ENCODE peak calls at places on chromosome 2, in ten cellular contexts. One of them, this sample, is unnamed.

GRCh38 chr2:152861349-152861942 is 143.0 kb downstream of the ARL6IP6 start:
- DNase-seq in CD8-positive, alpha-beta T cell: no peak
- DNase-seq in psoas muscle: no peak
- DNase-seq in retinal pigment epithelial cell: no peak
- DNase-seq in brain microvascular endothelial cell: peak
- DNase-seq in AG04450: no peak
- DNase-seq in uterus: no peak
- DNase-seq in AG04449: no peak
- DNase-seq in left ventricle myocardium inferior: no peak
- DNase-seq in mucosa of descending colon: no peak
- DNase-seq in this sample: peak

GRCh38 chr2:15668611-15669305 is 77.1 kb downstream of the DDX1 start:
- DNase-seq in CD8-positive, alpha-beta T cell: no peak
- DNase-seq in psoas muscle: no peak
- DNase-seq in retinal pigment epithelial cell: peak
- DNase-seq in brain microvascular endothelial cell: peak
- DNase-seq in AG04450: peak
- DNase-seq in uterus: no peak
- DNase-seq in AG04449: peak
- DNase-seq in left ventricle myocardium inferior: no peak
- DNase-seq in mucosa of descending colon: no peak
- DNase-seq in this sample: no peak

GRCh38 chr2:13770279-13770678 is 862.2 kb upstream of the LRATD1 start:
- DNase-seq in CD8-positive, alpha-beta T cell: no peak
- DNase-seq in psoas muscle: no peak
- DNase-seq in retinal pigment epithelial cell: no peak
- DNase-seq in brain microvascular endothelial cell: no peak
- DNase-seq in AG04450: no peak
- DNase-seq in uterus: no peak
- DNase-seq in AG04449: no peak
- DNase-seq in left ventricle myocardium inferior: no peak
- DNase-seq in mucosa of descending colon: no peak
- DNase-seq in this sample: peak

GRCh38 chr2:70080597-70081200 is 6.6 kb upstream of the PCBP1 start:
- DNase-seq in CD8-positive, alpha-beta T cell: no peak
- DNase-seq in psoas muscle: no peak
- DNase-seq in retinal pigment epithelial cell: no peak
- DNase-seq in brain microvascular endothelial cell: no peak
- DNase-seq in AG04450: no peak
- DNase-seq in uterus: no peak
- DNase-seq in AG04449: no peak
- DNase-seq in left ventricle myocardium inferior: no peak
- DNase-seq in mucosa of descending colon: no peak
- DNase-seq in this sample: no peak

GRCh38 chr2:70983506-70984227 is 5.2 kb downstream of the ANKRD53 start:
- DNase-seq in CD8-positive, alpha-beta T cell: no peak
- DNase-seq in psoas muscle: no peak
- DNase-seq in retinal pigment epithelial cell: no peak
- DNase-seq in brain microvascular endothelial cell: no peak
- DNase-seq in AG04450: no peak
- DNase-seq in uterus: peak
- DNase-seq in AG04449: no peak
- DNase-seq in left ventricle myocardium inferior: no peak
- DNase-seq in mucosa of descending colon: no peak
- DNase-seq in this sample: no peak

GRCh38 chr2:160306985-160307384 is 106.9 kb upstream of the ITGB6 start:
- DNase-seq in CD8-positive, alpha-beta T cell: no peak
- DNase-seq in psoas muscle: no peak
- DNase-seq in retinal pigment epithelial cell: peak
- DNase-seq in brain microvascular endothelial cell: no peak
- DNase-seq in AG04450: peak
- DNase-seq in uterus: peak
- DNase-seq in AG04449: peak
- DNase-seq in left ventricle myocardium inferior: no peak
- DNase-seq in mucosa of descending colon: no peak
- DNase-seq in this sample: no peak

GRCh38 chr2:200695178-200695930 is 109.5 kb downstream of the AOX1 start:
- DNase-seq in CD8-positive, alpha-beta T cell: no peak
- DNase-seq in psoas muscle: no peak
- DNase-seq in retinal pigment epithelial cell: no peak
- DNase-seq in brain microvascular endothelial cell: no peak
- DNase-seq in AG04450: no peak
- DNase-seq in uterus: no peak
- DNase-seq in AG04449: no peak
- DNase-seq in left ventricle myocardium inferior: peak
- DNase-seq in mucosa of descending colon: no peak
- DNase-seq in this sample: no peak

GRCh38 chr2:119826370-119826961 is 66.7 kb downstream of the PTPN4 start:
- DNase-seq in CD8-positive, alpha-beta T cell: peak
- DNase-seq in psoas muscle: no peak
- DNase-seq in retinal pigment epithelial cell: no peak
- DNase-seq in brain microvascular endothelial cell: peak
- DNase-seq in AG04450: no peak
- DNase-seq in uterus: no peak
- DNase-seq in AG04449: no peak
- DNase-seq in left ventricle myocardium inferior: no peak
- DNase-seq in mucosa of descending colon: no peak
- DNase-seq in this sample: peak

GRCh38 chr2:127504552-127505460 is 21.5 kb downstream of the IWS1 start:
- DNase-seq in CD8-positive, alpha-beta T cell: no peak
- DNase-seq in psoas muscle: no peak
- DNase-seq in retinal pigment epithelial cell: no peak
- DNase-seq in brain microvascular endothelial cell: peak
- DNase-seq in AG04450: no peak
- DNase-seq in uterus: no peak
- DNase-seq in AG04449: no peak
- DNase-seq in left ventricle myocardium inferior: no peak
- DNase-seq in mucosa of descending colon: no peak
- DNase-seq in this sample: peak
- H3K4me3 ChIP-seq in CD8-positive, alpha-beta T cell: no peak
- H3K4me3 ChIP-seq in psoas muscle: no peak
- H3K4me3 ChIP-seq in retinal pigment epithelial cell: no peak
- H3K4me3 ChIP-seq in brain microvascular endothelial cell: no peak
- H3K4me3 ChIP-seq in AG04450: no peak
- H3K4me3 ChIP-seq in uterus: no peak
- H3K4me3 ChIP-seq in AG04449: no peak
- H3K4me3 ChIP-seq in left ventricle myocardium inferior: no peak
- H3K4me3 ChIP-seq in mucosa of descending colon: no peak
- H3K4me3 ChIP-seq in this sample: no peak

GRCh38 chr2:85754313-85755095 is 713 bp downstream of the ATOH8 start:
- DNase-seq in CD8-positive, alpha-beta T cell: peak
- DNase-seq in psoas muscle: peak
- DNase-seq in retinal pigment epithelial cell: no peak
- DNase-seq in brain microvascular endothelial cell: no peak
- DNase-seq in AG04450: no peak
- DNase-seq in uterus: no peak
- DNase-seq in AG04449: no peak
- DNase-seq in left ventricle myocardium inferior: peak
- DNase-seq in mucosa of descending colon: peak
- DNase-seq in this sample: peak

GRCh38 chr2:85757860-85758259 is 4.1 kb downstream of the ATOH8 start:
- DNase-seq in CD8-positive, alpha-beta T cell: no peak
- DNase-seq in psoas muscle: no peak
- DNase-seq in retinal pigment epithelial cell: no peak
- DNase-seq in brain microvascular endothelial cell: no peak
- DNase-seq in AG04450: no peak
- DNase-seq in uterus: no peak
- DNase-seq in AG04449: no peak
- DNase-seq in left ventricle myocardium inferior: no peak
- DNase-seq in mucosa of descending colon: peak
- DNase-seq in this sample: no peak

GRCh38 chr2:85756822-85757435 is 3.1 kb downstream of the ATOH8 start:
- DNase-seq in CD8-positive, alpha-beta T cell: no peak
- DNase-seq in psoas muscle: no peak
- DNase-seq in retinal pigment epithelial cell: no peak
- DNase-seq in brain microvascular endothelial cell: no peak
- DNase-seq in AG04450: no peak
- DNase-seq in uterus: no peak
- DNase-seq in AG04449: no peak
- DNase-seq in left ventricle myocardium inferior: no peak
- DNase-seq in mucosa of descending colon: no peak
- DNase-seq in this sample: no peak

GRCh38 chr2:85755122-85756027 is 1.6 kb downstream of the ATOH8 start:
- DNase-seq in CD8-positive, alpha-beta T cell: no peak
- DNase-seq in psoas muscle: peak
- DNase-seq in retinal pigment epithelial cell: no peak
- DNase-seq in brain microvascular endothelial cell: no peak
- DNase-seq in AG04450: no peak
- DNase-seq in uterus: no peak
- DNase-seq in AG04449: no peak
- DNase-seq in left ventricle myocardium inferior: peak
- DNase-seq in mucosa of descending colon: no peak
- DNase-seq in this sample: peak

DNA sequence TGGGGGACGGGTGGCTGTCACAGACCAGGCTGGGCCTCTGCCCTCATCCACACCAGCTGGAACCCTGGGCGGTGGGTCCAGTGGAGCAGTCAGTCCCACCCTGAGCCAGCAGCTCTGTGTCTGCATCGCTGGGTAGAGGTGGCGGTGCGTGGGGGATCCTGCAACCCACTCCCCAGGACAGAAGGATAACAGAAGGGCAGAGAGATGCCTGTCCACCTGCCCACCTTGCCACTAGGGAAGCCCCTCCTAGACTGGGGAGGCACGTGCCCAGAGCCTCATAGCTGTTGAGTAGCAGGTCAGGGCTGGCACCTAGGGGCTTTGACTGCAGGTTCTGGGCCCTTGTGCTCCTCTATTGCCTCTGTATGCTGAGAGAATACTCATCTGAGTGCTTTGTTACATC is 2.4 kb downstream of the ATOH8 start:
- DNase-seq in CD8-positive, alpha-beta T cell: no peak
- DNase-seq in psoas muscle: peak
- DNase-seq in retinal pigment epithelial cell: no peak
- DNase-seq in brain microvascular endothelial cell: no peak
- DNase-seq in AG04450: no peak
- DNase-seq in uterus: no peak
- DNase-seq in AG04449: no peak
- DNase-seq in left ventricle myocardium inferior: peak
- DNase-seq in mucosa of descending colon: no peak
- DNase-seq in this sample: no peak
- H3K4me3 ChIP-seq in CD8-positive, alpha-beta T cell: no peak
- H3K4me3 ChIP-seq in psoas muscle: peak
- H3K4me3 ChIP-seq in retinal pigment epithelial cell: no peak
- H3K4me3 ChIP-seq in brain microvascular endothelial cell: no peak
- H3K4me3 ChIP-seq in AG04450: peak
- H3K4me3 ChIP-seq in uterus: peak
- H3K4me3 ChIP-seq in AG04449: peak
- H3K4me3 ChIP-seq in left ventricle myocardium inferior: peak
- H3K4me3 ChIP-seq in mucosa of descending colon: no peak
- H3K4me3 ChIP-seq in this sample: no peak

GRCh38 chr2:231396058-231396821 is 730 bp downstream of the B3GNT7 start:
- DNase-seq in CD8-positive, alpha-beta T cell: no peak
- DNase-seq in psoas muscle: no peak
- DNase-seq in retinal pigment epithelial cell: no peak
- DNase-seq in brain microvascular endothelial cell: no peak
- DNase-seq in AG04450: no peak
- DNase-seq in uterus: no peak
- DNase-seq in AG04449: no peak
- DNase-seq in left ventricle myocardium inferior: no peak
- DNase-seq in mucosa of descending colon: peak
- DNase-seq in this sample: no peak

GRCh38 chr2:231395188-231396057 is at the start of gene B3GNT7:
- DNase-seq in CD8-positive, alpha-beta T cell: no peak
- DNase-seq in psoas muscle: no peak
- DNase-seq in retinal pigment epithelial cell: no peak
- DNase-seq in brain microvascular endothelial cell: no peak
- DNase-seq in AG04450: no peak
- DNase-seq in uterus: no peak
- DNase-seq in AG04449: no peak
- DNase-seq in left ventricle myocardium inferior: no peak
- DNase-seq in mucosa of descending colon: peak
- DNase-seq in this sample: peak

GRCh38 chr2:231392431-231393148 is 2.9 kb upstream of the B3GNT7 start:
- DNase-seq in CD8-positive, alpha-beta T cell: no peak
- DNase-seq in psoas muscle: no peak
- DNase-seq in retinal pigment epithelial cell: no peak
- DNase-seq in brain microvascular endothelial cell: no peak
- DNase-seq in AG04450: no peak
- DNase-seq in uterus: no peak
- DNase-seq in AG04449: no peak
- DNase-seq in left ventricle myocardium inferior: no peak
- DNase-seq in mucosa of descending colon: no peak
- DNase-seq in this sample: no peak

GRCh38 chr2:231393149-231394131 is 2.1 kb upstream of the B3GNT7 start:
- DNase-seq in CD8-positive, alpha-beta T cell: peak
- DNase-seq in psoas muscle: no peak
- DNase-seq in retinal pigment epithelial cell: no peak
- DNase-seq in brain microvascular endothelial cell: no peak
- DNase-seq in AG04450: no peak
- DNase-seq in uterus: no peak
- DNase-seq in AG04449: no peak
- DNase-seq in left ventricle myocardium inferior: no peak
- DNase-seq in mucosa of descending colon: no peak
- DNase-seq in this sample: peak

GRCh38 chr2:231394201-231395141 is 1.0 kb upstream of the B3GNT7 start:
- DNase-seq in CD8-positive, alpha-beta T cell: no peak
- DNase-seq in psoas muscle: no peak
- DNase-seq in retinal pigment epithelial cell: no peak
- DNase-seq in brain microvascular endothelial cell: no peak
- DNase-seq in AG04450: no peak
- DNase-seq in uterus: no peak
- DNase-seq in AG04449: no peak
- DNase-seq in left ventricle myocardium inferior: no peak
- DNase-seq in mucosa of descending colon: peak
- DNase-seq in this sample: peak
- H3K4me3 ChIP-seq in CD8-positive, alpha-beta T cell: no peak
- H3K4me3 ChIP-seq in psoas muscle: no peak
- H3K4me3 ChIP-seq in retinal pigment epithelial cell: no peak
- H3K4me3 ChIP-seq in brain microvascular endothelial cell: no peak
- H3K4me3 ChIP-seq in AG04450: no peak
- H3K4me3 ChIP-seq in uterus: peak
- H3K4me3 ChIP-seq in AG04449: no peak
- H3K4me3 ChIP-seq in left ventricle myocardium inferior: peak
- H3K4me3 ChIP-seq in mucosa of descending colon: no peak
- H3K4me3 ChIP-seq in this sample: peak

GRCh38 chr2:27583390-27583915 is 611 bp downstream of the ZNF512 start:
- DNase-seq in CD8-positive, alpha-beta T cell: no peak
- DNase-seq in psoas muscle: no peak
- DNase-seq in retinal pigment epithelial cell: no peak
- DNase-seq in brain microvascular endothelial cell: no peak
- DNase-seq in AG04450: no peak
- DNase-seq in uterus: no peak
- DNase-seq in AG04449: no peak
- DNase-seq in left ventricle myocardium inferior: no peak
- DNase-seq in mucosa of descending colon: no peak
- DNase-seq in this sample: peak

GRCh38 chr2:27587025-27587424 is 4.2 kb downstream of the ZNF512 start:
- DNase-seq in CD8-positive, alpha-beta T cell: no peak
- DNase-seq in psoas muscle: no peak
- DNase-seq in retinal pigment epithelial cell: no peak
- DNase-seq in brain microvascular endothelial cell: no peak
- DNase-seq in AG04450: no peak
- DNase-seq in uterus: no peak
- DNase-seq in AG04449: no peak
- DNase-seq in left ventricle myocardium inferior: no peak
- DNase-seq in mucosa of descending colon: no peak
- DNase-seq in this sample: peak

GRCh38 chr2:27582129-27582694 is 630 bp upstream of the ZNF512 start:
- DNase-seq in CD8-positive, alpha-beta T cell: no peak
- DNase-seq in psoas muscle: no peak
- DNase-seq in retinal pigment epithelial cell: no peak
- DNase-seq in brain microvascular endothelial cell: no peak
- DNase-seq in AG04450: no peak
- DNase-seq in uterus: peak
- DNase-seq in AG04449: no peak
- DNase-seq in left ventricle myocardium inferior: no peak
- DNase-seq in mucosa of descending colon: no peak
- DNase-seq in this sample: peak

GRCh38 chr2:27582695-27583389 is at the start of gene ZNF512:
- DNase-seq in CD8-positive, alpha-beta T cell: peak
- DNase-seq in psoas muscle: peak
- DNase-seq in retinal pigment epithelial cell: peak
- DNase-seq in brain microvascular endothelial cell: peak
- DNase-seq in AG04450: peak
- DNase-seq in uterus: peak
- DNase-seq in AG04449: peak
- DNase-seq in left ventricle myocardium inferior: peak
- DNase-seq in mucosa of descending colon: peak
- DNase-seq in this sample: peak

GRCh38 chr2:27584597-27584996 is 1.8 kb downstream of the ZNF512 start:
- DNase-seq in CD8-positive, alpha-beta T cell: no peak
- DNase-seq in psoas muscle: no peak
- DNase-seq in retinal pigment epithelial cell: no peak
- DNase-seq in brain microvascular endothelial cell: no peak
- DNase-seq in AG04450: no peak
- DNase-seq in uterus: no peak
- DNase-seq in AG04449: no peak
- DNase-seq in left ventricle myocardium inferior: no peak
- DNase-seq in mucosa of descending colon: no peak
- DNase-seq in this sample: no peak
- H3K4me3 ChIP-seq in CD8-positive, alpha-beta T cell: peak
- H3K4me3 ChIP-seq in psoas muscle: no peak
- H3K4me3 ChIP-seq in retinal pigment epithelial cell: no peak
- H3K4me3 ChIP-seq in brain microvascular endothelial cell: peak
- H3K4me3 ChIP-seq in AG04450: peak
- H3K4me3 ChIP-seq in uterus: no peak
- H3K4me3 ChIP-seq in AG04449: no peak
- H3K4me3 ChIP-seq in left ventricle myocardium inferior: peak
- H3K4me3 ChIP-seq in mucosa of descending colon: no peak
- H3K4me3 ChIP-seq in this sample: peak

This sample was measured in GM12865.